ENCODE peak calls at places on chromosomes 13 and 19, in six cellular contexts. One of them, this sample, is unnamed.

GRCh38 chr19:49790866-49791265 is 22.2 kb downstream of the FUZ start:
- DNase-seq in NCI-H2081 treated with DMSO at 0.1 percent for 48 hours: no peak
- DNase-seq in left kidney: peak
- DNase-seq in stimulated activated CD8-positive, alpha-beta memory T cell treated with anti-CD3 and anti-CD28 coated beads, Interleukin-4, amount 100 ng/mL, for 24 hours: no peak
- DNase-seq in adrenal gland: peak
- DNase-seq in ELR: no peak
- DNase-seq in this sample: no peak

GRCh38 chr19:53868892-53869804 is 1.5 kb downstream of the MYADM start:
- DNase-seq in NCI-H2081 treated with DMSO at 0.1 percent for 48 hours: no peak
- DNase-seq in left kidney: peak
- DNase-seq in stimulated activated CD8-positive, alpha-beta memory T cell treated with anti-CD3 and anti-CD28 coated beads, Interleukin-4, amount 100 ng/mL, for 24 hours: peak
- DNase-seq in adrenal gland: peak
- DNase-seq in ELR: peak
- DNase-seq in this sample: peak

GRCh38 chr13:105342421-105342820 is 1193.0 kb downstream of the EFNB2 start:
- DNase-seq in NCI-H2081 treated with DMSO at 0.1 percent for 48 hours: no peak
- DNase-seq in left kidney: no peak
- DNase-seq in stimulated activated CD8-positive, alpha-beta memory T cell treated with anti-CD3 and anti-CD28 coated beads, Interleukin-4, amount 100 ng/mL, for 24 hours: no peak
- DNase-seq in adrenal gland: no peak
- DNase-seq in ELR: no peak
- DNase-seq in this sample: no peak

GRCh38 chr19:54453921-54454780 is 5.2 kb downstream of the LENG8 start:
- DNase-seq in NCI-H2081 treated with DMSO at 0.1 percent for 48 hours: no peak
- DNase-seq in left kidney: no peak
- DNase-seq in stimulated activated CD8-positive, alpha-beta memory T cell treated with anti-CD3 and anti-CD28 coated beads, Interleukin-4, amount 100 ng/mL, for 24 hours: no peak
- DNase-seq in adrenal gland: no peak
- DNase-seq in ELR: no peak
- DNase-seq in this sample: no peak

GRCh38 chr19:12574036-12574435 is 22.8 kb upstream of the ZNF564 start:
- DNase-seq in NCI-H2081 treated with DMSO at 0.1 percent for 48 hours: no peak
- DNase-seq in left kidney: no peak
- DNase-seq in stimulated activated CD8-positive, alpha-beta memory T cell treated with anti-CD3 and anti-CD28 coated beads, Interleukin-4, amount 100 ng/mL, for 24 hours: no peak
- DNase-seq in adrenal gland: no peak
- DNase-seq in ELR: no peak
- DNase-seq in this sample: no peak

GRCh38 chr19:49677232-49677881 is at the start of gene PRMT1:
- DNase-seq in NCI-H2081 treated with DMSO at 0.1 percent for 48 hours: no peak
- DNase-seq in left kidney: peak
- DNase-seq in stimulated activated CD8-positive, alpha-beta memory T cell treated with anti-CD3 and anti-CD28 coated beads, Interleukin-4, amount 100 ng/mL, for 24 hours: peak
- DNase-seq in adrenal gland: peak
- DNase-seq in ELR: peak
- DNase-seq in this sample: no peak

GRCh38 chr13:99271249-99271648 is 13.1 kb upstream of the GPR18 start:
- DNase-seq in NCI-H2081 treated with DMSO at 0.1 percent for 48 hours: no peak
- DNase-seq in left kidney: no peak
- DNase-seq in stimulated activated CD8-positive, alpha-beta memory T cell treated with anti-CD3 and anti-CD28 coated beads, Interleukin-4, amount 100 ng/mL, for 24 hours: no peak
- DNase-seq in adrenal gland: no peak
- DNase-seq in ELR: no peak
- DNase-seq in this sample: no peak

GRCh38 chr19:45154064-45154827 is 6.5 kb downstream of the NKPD1 start:
- DNase-seq in NCI-H2081 treated with DMSO at 0.1 percent for 48 hours: no peak
- DNase-seq in left kidney: no peak
- DNase-seq in stimulated activated CD8-positive, alpha-beta memory T cell treated with anti-CD3 and anti-CD28 coated beads, Interleukin-4, amount 100 ng/mL, for 24 hours: no peak
- DNase-seq in adrenal gland: peak
- DNase-seq in ELR: peak
- DNase-seq in this sample: no peak